ENCODE peak calls at places on chromosomes 3 and 15, in four cellular contexts. M, W, L and R are unnamed samples.

GRCh38 chr15:56217341-56217740 is 26.3 kb downstream of the RFX7 start:
- DNase-seq in L (no peak), W (no peak), M (no peak), R (no peak)

GRCh38 chr3:87461036-87461435 is 184.7 kb upstream of the POU1F1 start:
- DNase-seq in L (no peak), W (no peak), M (no peak), R (no peak)

GRCh38 chr3:45236964-45237363 is 10.9 kb upstream of the TMEM158 start:
- DNase-seq in M (no peak), L (no peak), W (no peak), R (no peak)

GRCh38 chr3:167936010-167936409 is 159.7 kb downstream of the GOLIM4 start:
- DNase-seq in W (no peak), M (no peak), L (peak), R (no peak)

GRCh38 chr15:55222588-55222987 is 25.8 kb upstream of the RSL24D1 start:
- DNase-seq in W (no peak), M (no peak), L (no peak), R (no peak)

GRCh38 chr3:14243782-14244181 is 65.2 kb downstream of the LSM3 start:
- DNase-seq in L (peak), M (no peak), W (no peak), R (no peak)

GRCh38 chr15:39180494-39180930 is 400.4 kb upstream of the THBS1 start:
- DNase-seq in L (no peak), W (no peak), M (no peak), R (no peak)

GRCh38 chr3:69364354-69364753 is 21.5 kb downstream of the FRMD4B start:
- DNase-seq in W (no peak), M (no peak), L (no peak), R (no peak)

GRCh38 chr3:101574388-101575156 is 592 bp downstream of the PCNP start:
- DNase-seq in L (peak), M (no peak), W (no peak), R (no peak)

GRCh38 chr3:171064461-171064860 is 37.9 kb upstream of the SLC2A2 start:
- DNase-seq in W (no peak), L (no peak), M (no peak), R (no peak)

GRCh38 chr3:50580683-50581458 is 11.5 kb downstream of the HEMK1 start:
- DNase-seq in M (no peak), W (no peak), L (no peak), R (no peak)

GRCh38 chr3:193829781-193830180 is 236.8 kb downstream of the OPA1 start:
- DNase-seq in M (no peak), L (peak), W (no peak), R (no peak)

GRCh38 chr15:42503822-42504221 is 8.4 kb downstream of the SNAP23 start:
- DNase-seq in M (no peak), L (no peak), W (no peak), R (no peak)
- TF ChIP-seq CTCF in M (no peak), L (no peak), W (no peak), R (no peak)

DNA sequence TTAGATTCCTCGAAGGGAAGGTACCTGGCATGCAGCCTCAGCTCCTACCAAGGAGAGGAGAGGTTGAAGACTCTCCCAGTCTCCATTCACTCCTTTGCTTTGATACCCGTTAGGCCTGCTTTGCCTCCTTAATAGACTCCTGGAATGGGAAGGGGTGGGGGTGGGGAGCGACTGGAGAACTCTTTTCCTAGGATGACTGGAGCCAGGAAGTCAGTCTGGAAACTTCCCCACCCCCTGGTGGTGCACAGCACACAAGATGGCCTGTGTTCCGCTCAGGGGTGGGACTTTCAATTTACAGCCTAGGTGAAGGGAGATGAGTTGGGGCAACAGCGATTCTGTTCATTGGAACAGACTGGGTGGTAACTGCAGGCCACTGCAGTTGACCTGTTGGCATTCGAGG is 21.4 kb upstream of the CELF6 start:
- DNase-seq in L (no peak), M (no peak), W (no peak), R (no peak)
- TF ChIP-seq CTCF in L (no peak), M (no peak), W (no peak), R (peak)

GRCh38 chr15:66739287-66739686 is 37.3 kb downstream of the SMAD6 start:
- DNase-seq in W (no peak), M (no peak), L (no peak), R (peak)

GRCh38 chr15:66742286-66742685 is 40.2 kb downstream of the SMAD6 start:
- DNase-seq in W (no peak), M (no peak), L (no peak), R (peak)

GRCh38 chr15:66738595-66738994 is 36.6 kb downstream of the SMAD6 start:
- DNase-seq in M (no peak), L (no peak), W (no peak), R (peak)

GRCh38 chr15:66741646-66742045 is 39.6 kb downstream of the SMAD6 start:
- DNase-seq in W (no peak), M (no peak), L (no peak), R (peak)

GRCh38 chr15:66740802-66741201 is 38.8 kb downstream of the SMAD6 start:
- DNase-seq in W (peak), M (no peak), L (peak), R (no peak)
- TF ChIP-seq CTCF in W (no peak), M (no peak), L (no peak), R (no peak)

GRCh38 chr3:138914870-138915502 is 32.0 kb downstream of the FOXL2 start:
- DNase-seq in W (no peak), L (no peak), M (no peak), R (no peak)
- TF ChIP-seq CTCF in W (no peak), L (no peak), M (no peak), R (no peak)

GRCh38 chr3:65279225-65279624 is 591.4 kb upstream of the ADAMTS9 start:
- DNase-seq in W (no peak), L (no peak), M (no peak), R (no peak)
- TF ChIP-seq CTCF in W (no peak), L (no peak), M (no peak), R (no peak)

GRCh38 chr3:121483290-121483689 is 62.5 kb downstream of the POLQ start:
- DNase-seq in W (no peak), L (no peak), M (no peak), R (no peak)

GRCh38 chr3:121491683-121492082 is 54.1 kb downstream of the POLQ start:
- DNase-seq in W (no peak), M (no peak), L (no peak), R (no peak)

GRCh38 chr3:121490161-121490560 is 55.6 kb downstream of the POLQ start:
- DNase-seq in M (no peak), L (no peak), W (no peak), R (no peak)

GRCh38 chr3:121493431-121493830 is 52.4 kb downstream of the POLQ start:
- DNase-seq in L (no peak), M (no peak), W (no peak), R (no peak)

DNA sequence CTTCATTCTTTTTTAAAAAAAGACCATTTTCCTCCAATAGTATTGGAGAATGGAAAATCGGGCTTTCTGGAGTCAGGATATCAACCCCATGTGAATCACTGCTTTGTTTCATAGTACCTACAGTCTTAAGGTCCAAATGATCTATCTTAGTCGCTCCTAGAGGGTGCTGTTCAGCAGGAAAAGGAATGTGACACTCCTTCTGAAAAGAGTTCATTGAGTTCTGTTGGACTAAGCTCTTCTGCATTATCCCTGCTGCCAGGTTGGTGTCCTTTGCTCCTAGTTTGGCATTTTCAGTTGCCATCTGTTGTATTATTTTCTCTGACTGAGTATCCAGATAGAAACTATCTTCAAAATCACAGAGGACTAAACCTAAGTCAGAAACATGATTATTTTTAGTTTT is 57.2 kb downstream of the POLQ start:
- DNase-seq in L (no peak), W (no peak), M (no peak), R (no peak)
- TF ChIP-seq CTCF in L (no peak), W (no peak), M (no peak), R (peak)

DNA sequence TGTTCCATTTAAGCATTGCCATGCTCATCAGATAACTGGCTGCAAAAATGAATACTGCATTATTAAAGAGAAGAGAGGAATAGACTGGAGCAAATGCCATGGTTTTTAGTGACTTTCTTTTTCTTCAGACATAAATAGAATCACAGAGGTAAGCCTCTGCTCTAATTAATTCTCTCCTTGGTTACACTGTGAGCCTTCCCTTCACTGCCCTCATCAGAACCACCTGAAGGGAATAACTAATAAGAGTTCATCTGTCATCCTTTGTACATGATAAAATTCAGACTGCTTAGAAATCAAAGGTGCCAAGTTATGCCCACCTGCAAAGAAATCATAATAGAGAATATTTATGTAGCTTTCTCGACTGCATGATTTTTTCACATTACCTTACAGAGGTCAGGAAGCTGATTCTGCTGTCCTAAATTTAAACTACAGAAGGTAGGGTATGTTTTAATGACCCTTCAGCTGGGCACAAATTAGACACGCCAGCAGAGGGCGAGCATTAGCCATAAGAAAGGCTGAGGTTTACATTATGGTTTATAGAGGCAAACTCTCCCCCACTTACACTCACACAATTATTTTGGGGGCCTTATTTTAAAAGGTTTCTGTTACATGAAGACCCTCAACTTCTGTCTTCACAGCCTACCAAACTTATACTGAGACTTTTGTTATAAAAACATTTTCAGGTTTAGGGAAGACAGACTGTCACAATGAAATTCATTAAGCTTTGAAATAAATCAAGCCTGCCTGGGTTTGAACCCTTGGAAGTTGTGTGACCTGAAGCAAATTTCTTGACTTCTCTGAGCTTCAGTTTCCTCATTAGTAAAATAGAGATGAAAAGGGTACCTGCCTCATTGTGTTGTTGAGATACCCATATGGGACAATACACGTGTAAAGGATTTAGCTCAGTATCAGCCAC is 15.3 kb upstream of the UNC13C start:
- DNase-seq in M (peak), L (peak), W (no peak), R (no peak)
- TF ChIP-seq CTCF in M (no peak), L (peak), W (peak), R (peak)

GRCh38 chr15:63531586-63531985 is 27.2 kb downstream of the USP3 start:
- DNase-seq in W (no peak), M (no peak), L (no peak), R (no peak)
- TF ChIP-seq CTCF in W (no peak), M (no peak), L (no peak), R (peak)

GRCh38 chr3:42601898-42602581 is 1.6 kb downstream of the NKTR start:
- DNase-seq in M (no peak), W (no peak), L (no peak), R (no peak)

GRCh38 chr3:42602961-42603360 is 2.5 kb downstream of the NKTR start:
- DNase-seq in M (no peak), L (no peak), W (no peak), R (no peak)

GRCh38 chr3:42600111-42600957 is at the start of gene NKTR:
- DNase-seq in W (peak), M (peak), L (peak), R (peak)

GRCh38 chr3:42605550-42606173 is 5.2 kb downstream of the NKTR start:
- DNase-seq in L (no peak), W (no peak), M (no peak), R (no peak)

DNA sequence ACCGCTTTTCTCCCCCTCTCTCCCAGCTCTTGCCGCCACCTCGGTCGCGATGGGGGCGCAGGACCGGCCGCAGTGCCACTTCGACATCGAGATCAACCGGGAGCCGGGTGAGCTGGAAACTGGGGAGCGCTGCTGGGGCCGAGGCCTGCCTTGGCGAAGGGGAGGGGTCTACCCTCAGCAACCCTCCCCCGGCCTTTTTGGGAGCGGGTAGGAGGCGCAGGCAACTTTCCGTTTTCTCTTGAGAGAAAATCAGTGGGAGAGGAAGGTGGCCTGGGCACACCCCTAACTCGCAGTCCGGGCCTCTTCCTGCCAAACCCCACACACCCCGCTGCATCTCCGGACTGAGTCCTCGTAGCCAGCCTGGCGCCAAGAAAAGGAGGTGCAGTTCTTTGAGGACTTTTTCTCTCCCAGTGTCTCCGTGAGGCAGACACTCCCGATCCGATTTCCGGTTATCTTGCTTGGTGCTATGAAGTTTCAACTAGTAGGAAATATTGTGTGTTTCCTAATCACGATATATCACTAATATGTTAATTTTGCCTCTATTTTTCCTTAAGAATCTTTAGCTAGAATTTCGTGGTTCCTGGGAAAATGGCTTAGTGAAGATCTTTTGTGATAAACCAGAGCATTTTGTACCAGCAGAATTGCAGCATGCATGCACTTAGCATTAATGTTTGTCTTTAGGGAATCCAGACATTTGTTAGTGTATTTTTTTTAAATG is 631 bp downstream of the NKTR start:
- DNase-seq in W (peak), M (peak), L (peak), R (no peak)
- TF ChIP-seq CTCF in W (peak), M (no peak), L (no peak), R (no peak)